ENCODE peak calls at places on chromosomes 2 and 18, in five cellular contexts. D, I, B, L and U are unnamed samples.

GRCh38 chr2:233823731-233824121 is 30.6 kb downstream of the HJURP start:
- DNase-seq in B (no peak), D (no peak), L (no peak), I (no peak), U (no peak)

GRCh38 chr2:143965493-143966164 is 554.3 kb downstream of the ZEB2 start:
- DNase-seq in I (no peak), D (no peak), L (no peak), B (no peak), U (no peak)

GRCh38 chr2:8064608-8065007 is 617.2 kb upstream of the ID2 start:
- DNase-seq in L (no peak), D (no peak), B (no peak), I (no peak), U (no peak)

GRCh38 chr2:173373286-173373685 is 18.6 kb downstream of the CDCA7 start:
- DNase-seq in I (no peak), B (no peak), L (no peak), D (no peak), U (no peak)

GRCh38 chr2:8999047-8999446 is 4.4 kb downstream of the MBOAT2 start:
- DNase-seq in I (no peak), D (no peak), L (no peak), B (no peak), U (no peak)

GRCh38 chr2:68414862-68415261 is 49.8 kb downstream of the PLEK start:
- DNase-seq in B (no peak), L (no peak), D (no peak), I (no peak), U (no peak)

GRCh38 chr18:31041346-31042067 is 1.0 kb downstream of the DSC3 start:
- DNase-seq in B (no peak), L (no peak), I (peak), D (peak), U (no peak)

GRCh38 chr2:88451647-88452150 is 794 bp downstream of the FOXI3 start:
- DNase-seq in I (no peak), D (no peak), B (no peak), L (no peak), U (no peak)

GRCh38 chr2:27281855-27282559 is at the start of gene TRIM54:
- DNase-seq in D (no peak), I (no peak), B (no peak), L (no peak), U (no peak)

GRCh38 chr2:239339726-239340654 is 60.8 kb downstream of the HDAC4 start:
- DNase-seq in I (peak), B (no peak), D (peak), L (no peak), U (no peak)

GRCh38 chr18:44973282-44973681 is 292.6 kb downstream of the SETBP1 start:
- DNase-seq in D (no peak), L (no peak), I (no peak), B (no peak), U (peak)

GRCh38 chr2:171390941-171391516 is 42.8 kb downstream of the METTL8 start:
- DNase-seq in I (no peak), D (no peak), L (no peak), B (peak), U (peak)

GRCh38 chr2:39313575-39313974 is 69.8 kb upstream of the CDKL4 start:
- DNase-seq in D (no peak), I (no peak), L (no peak), B (peak), U (peak)

GRCh38 chr2:30265441-30266015 is 34.2 kb downstream of the LBH start:
- DNase-seq in L (no peak), D (no peak), B (no peak), I (no peak), U (no peak)

GRCh38 chr2:213251618-213252017 is 32.6 kb upstream of the SPAG16 start:
- DNase-seq in I (no peak), D (peak), L (no peak), B (peak), U (peak)

GRCh38 chr2:24819442-24820174 is 26.4 kb downstream of the CENPO start:
- DNase-seq in D (no peak), B (no peak), I (peak), L (no peak), U (no peak)

GRCh38 chr2:158486970-158487325 is 30.2 kb downstream of the PKP4 start:
- DNase-seq in B (no peak), L (no peak), D (no peak), I (no peak), U (peak)

GRCh38 chr2:36197192-36197591 is 158.4 kb upstream of the CRIM1 start:
- DNase-seq in B (no peak), I (no peak), D (no peak), L (no peak), U (no peak)

GRCh38 chr2:167028503-167028902 is 140.2 kb downstream of the XIRP2 start:
- DNase-seq in B (no peak), I (no peak), D (no peak), L (no peak), U (no peak)

GRCh38 chr2:128354161-128354560 is 35.5 kb upstream of the HS6ST1 start:
- DNase-seq in I (no peak), L (no peak), D (no peak), B (no peak), U (no peak)

GRCh38 chr2:25543939-25544338 is 129.4 kb downstream of the DTNB start:
- DNase-seq in D (no peak), B (no peak), I (no peak), L (no peak), U (no peak)

GRCh38 chr18:39341106-39341505 is 1775.5 kb upstream of the CELF4 start:
- DNase-seq in D (no peak), B (no peak), L (no peak), I (no peak), U (no peak)

GRCh38 chr2:174117951-174118930 is 130.1 kb downstream of the OLA1 start:
- DNase-seq in B (peak), L (no peak), I (no peak), D (no peak), U (peak)

GRCh38 chr18:46449499-46449898 is 207.5 kb downstream of the LOXHD1 start:
- DNase-seq in L (no peak), I (no peak), D (no peak), B (no peak), U (no peak)

GRCh38 chr18:48643262-48643661 is 104.4 kb downstream of the CTIF start:
- DNase-seq in B (no peak), D (no peak), L (no peak), I (no peak), U (no peak)